ENCODE peak calls at places on chromosomes 16 and 17, in eight cellular contexts. One of them, this sample, is unnamed.

GRCh38 chr17:35972066-35972465 is 9.2 kb downstream of the CCL16 start:
- DNase-seq in dorsolateral prefrontal cortex: no peak
- DNase-seq in GM20000: no peak
- DNase-seq in right lobe of liver: no peak
- DNase-seq in fibroblast of lung: no peak
- DNase-seq in A549: no peak
- DNase-seq in uterus: no peak
- DNase-seq in AG04450: no peak
- DNase-seq in this sample: no peak

GRCh38 chr16:31138621-31139578 is 3.4 kb upstream of the PRSS8 start:
- DNase-seq in right lobe of liver: peak
- DNase-seq in AG04450: no peak
- DNase-seq in fibroblast of lung: peak
- DNase-seq in uterus: no peak
- DNase-seq in GM20000: no peak
- DNase-seq in dorsolateral prefrontal cortex: no peak
- DNase-seq in A549: peak
- DNase-seq in this sample: no peak

GRCh38 chr17:43027091-43028032 is 2.3 kb downstream of the RND2 start:
- DNase-seq in AG04450: no peak
- DNase-seq in dorsolateral prefrontal cortex: no peak
- DNase-seq in right lobe of liver: no peak
- DNase-seq in uterus: no peak
- DNase-seq in GM20000: no peak
- DNase-seq in fibroblast of lung: no peak
- DNase-seq in A549: no peak
- DNase-seq in this sample: no peak

GRCh38 chr16:84502075-84502474 is 2.4 kb downstream of the MEAK7 start:
- DNase-seq in dorsolateral prefrontal cortex: no peak
- DNase-seq in AG04450: no peak
- DNase-seq in right lobe of liver: no peak
- DNase-seq in A549: no peak
- DNase-seq in fibroblast of lung: no peak
- DNase-seq in GM20000: no peak
- DNase-seq in uterus: peak
- DNase-seq in this sample: no peak

GRCh38 chr16:84699147-84699711 is 571 bp upstream of the USP10 start:
- DNase-seq in uterus: no peak
- DNase-seq in GM20000: no peak
- DNase-seq in AG04450: no peak
- DNase-seq in A549: peak
- DNase-seq in right lobe of liver: no peak
- DNase-seq in fibroblast of lung: no peak
- DNase-seq in dorsolateral prefrontal cortex: no peak
- DNase-seq in this sample: no peak

GRCh38 chr17:79892457-79893236 is 53.4 kb upstream of the CBX4 start:
- DNase-seq in uterus: no peak
- DNase-seq in AG04450: no peak
- DNase-seq in right lobe of liver: no peak
- DNase-seq in fibroblast of lung: no peak
- DNase-seq in dorsolateral prefrontal cortex: no peak
- DNase-seq in A549: no peak
- DNase-seq in GM20000: no peak
- DNase-seq in this sample: no peak

GRCh38 chr17:39177256-39177655 is 11.3 kb upstream of the ARL5C start:
- DNase-seq in AG04450: no peak
- DNase-seq in dorsolateral prefrontal cortex: no peak
- DNase-seq in uterus: no peak
- DNase-seq in right lobe of liver: no peak
- DNase-seq in GM20000: no peak
- DNase-seq in fibroblast of lung: no peak
- DNase-seq in A549: no peak
- DNase-seq in this sample: no peak

GRCh38 chr16:69711115-69711740 is 15.1 kb downstream of the NQO1 start:
- DNase-seq in AG04450: peak
- DNase-seq in uterus: peak
- DNase-seq in right lobe of liver: no peak
- DNase-seq in fibroblast of lung: no peak
- DNase-seq in GM20000: no peak
- DNase-seq in dorsolateral prefrontal cortex: peak
- DNase-seq in A549: no peak
- DNase-seq in this sample: no peak

GRCh38 chr16:11201498-11202259 is 54.3 kb downstream of the SOCS1 start:
- DNase-seq in A549: peak
- DNase-seq in dorsolateral prefrontal cortex: no peak
- DNase-seq in GM20000: no peak
- DNase-seq in uterus: no peak
- DNase-seq in fibroblast of lung: peak
- DNase-seq in AG04450: peak
- DNase-seq in right lobe of liver: peak
- DNase-seq in this sample: no peak

GRCh38 chr17:1643293-1643998 is 2.1 kb downstream of the SCARF1 start:
- DNase-seq in AG04450: no peak
- DNase-seq in uterus: no peak
- DNase-seq in dorsolateral prefrontal cortex: no peak
- DNase-seq in fibroblast of lung: no peak
- DNase-seq in right lobe of liver: peak
- DNase-seq in A549: peak
- DNase-seq in GM20000: peak
- DNase-seq in this sample: peak

GRCh38 chr17:45143767-45144198 is 4.5 kb upstream of the HEXIM1 start:
- DNase-seq in fibroblast of lung: peak
- DNase-seq in GM20000: no peak
- DNase-seq in dorsolateral prefrontal cortex: no peak
- DNase-seq in right lobe of liver: peak
- DNase-seq in uterus: peak
- DNase-seq in AG04450: no peak
- DNase-seq in A549: no peak
- DNase-seq in this sample: no peak

GRCh38 chr17:8488931-8489330 is 53.2 kb downstream of the NDEL1 start:
- DNase-seq in uterus: peak
- DNase-seq in A549: no peak
- DNase-seq in fibroblast of lung: peak
- DNase-seq in AG04450: peak
- DNase-seq in GM20000: no peak
- DNase-seq in dorsolateral prefrontal cortex: peak
- DNase-seq in right lobe of liver: no peak
- DNase-seq in this sample: no peak

GRCh38 chr17:44779211-44780025 is 20.6 kb downstream of the ADAM11 start:
- DNase-seq in dorsolateral prefrontal cortex: peak
- DNase-seq in fibroblast of lung: peak
- DNase-seq in A549: peak
- DNase-seq in right lobe of liver: peak
- DNase-seq in uterus: peak
- DNase-seq in AG04450: peak
- DNase-seq in GM20000: peak
- DNase-seq in this sample: peak

GRCh38 chr16:89700649-89701424 is 668 bp downstream of the SPATA2L start:
- DNase-seq in AG04450: no peak
- DNase-seq in GM20000: peak
- DNase-seq in A549: peak
- DNase-seq in uterus: peak
- DNase-seq in right lobe of liver: peak
- DNase-seq in dorsolateral prefrontal cortex: no peak
- DNase-seq in fibroblast of lung: peak
- DNase-seq in this sample: peak

GRCh38 chr16:12426122-12426521 is 377.6 kb downstream of the CPPED1 start:
- DNase-seq in A549: no peak
- DNase-seq in dorsolateral prefrontal cortex: no peak
- DNase-seq in AG04450: no peak
- DNase-seq in GM20000: no peak
- DNase-seq in fibroblast of lung: peak
- DNase-seq in right lobe of liver: no peak
- DNase-seq in uterus: no peak
- DNase-seq in this sample: no peak

GRCh38 chr16:31094088-31094423 is 541 bp downstream of the VKORC1 start:
- DNase-seq in uterus: no peak
- DNase-seq in dorsolateral prefrontal cortex: no peak
- DNase-seq in AG04450: no peak
- DNase-seq in fibroblast of lung: no peak
- DNase-seq in A549: no peak
- DNase-seq in GM20000: no peak
- DNase-seq in right lobe of liver: no peak
- DNase-seq in this sample: no peak

GRCh38 chr17:50697663-50698272 is 9.9 kb downstream of the ANKRD40 start:
- DNase-seq in uterus: no peak
- DNase-seq in AG04450: no peak
- DNase-seq in right lobe of liver: no peak
- DNase-seq in dorsolateral prefrontal cortex: no peak
- DNase-seq in fibroblast of lung: no peak
- DNase-seq in GM20000: no peak
- DNase-seq in A549: no peak
- DNase-seq in this sample: no peak

GRCh38 chr16:68960910-68961309 is 117.6 kb downstream of the TANGO6 start:
- DNase-seq in fibroblast of lung: no peak
- DNase-seq in A549: no peak
- DNase-seq in right lobe of liver: no peak
- DNase-seq in GM20000: no peak
- DNase-seq in AG04450: no peak
- DNase-seq in dorsolateral prefrontal cortex: no peak
- DNase-seq in uterus: no peak
- DNase-seq in this sample: no peak

GRCh38 chr17:15930426-15930825 is 14.5 kb upstream of the ADORA2B start:
- DNase-seq in right lobe of liver: no peak
- DNase-seq in dorsolateral prefrontal cortex: no peak
- DNase-seq in fibroblast of lung: no peak
- DNase-seq in uterus: no peak
- DNase-seq in GM20000: no peak
- DNase-seq in A549: no peak
- DNase-seq in AG04450: no peak
- DNase-seq in this sample: no peak

GRCh38 chr17:47728214-47728877 is 4.7 kb upstream of the TBX21 start:
- DNase-seq in fibroblast of lung: no peak
- DNase-seq in GM20000: no peak
- DNase-seq in AG04450: no peak
- DNase-seq in uterus: no peak
- DNase-seq in A549: no peak
- DNase-seq in right lobe of liver: no peak
- DNase-seq in dorsolateral prefrontal cortex: no peak
- DNase-seq in this sample: no peak

GRCh38 chr17:47726796-47727703 is 6.0 kb upstream of the TBX21 start:
- DNase-seq in uterus: no peak
- DNase-seq in fibroblast of lung: no peak
- DNase-seq in AG04450: no peak
- DNase-seq in A549: no peak
- DNase-seq in GM20000: no peak
- DNase-seq in dorsolateral prefrontal cortex: no peak
- DNase-seq in right lobe of liver: no peak
- DNase-seq in this sample: no peak

GRCh38 chr17:47724705-47725104 is 8.3 kb upstream of the TBX21 start:
- DNase-seq in A549: no peak
- DNase-seq in fibroblast of lung: no peak
- DNase-seq in uterus: no peak
- DNase-seq in dorsolateral prefrontal cortex: no peak
- DNase-seq in GM20000: no peak
- DNase-seq in AG04450: no peak
- DNase-seq in right lobe of liver: no peak
- DNase-seq in this sample: no peak

GRCh38 chr17:47727704-47728036 is 5.4 kb upstream of the TBX21 start:
- DNase-seq in AG04450: no peak
- DNase-seq in GM20000: no peak
- DNase-seq in uterus: no peak
- DNase-seq in right lobe of liver: no peak
- DNase-seq in A549: no peak
- DNase-seq in fibroblast of lung: no peak
- DNase-seq in dorsolateral prefrontal cortex: no peak
- DNase-seq in this sample: no peak

GRCh38 chr17:47725446-47726109 is 7.5 kb upstream of the TBX21 start:
- DNase-seq in fibroblast of lung: no peak
- DNase-seq in dorsolateral prefrontal cortex: no peak
- DNase-seq in uterus: no peak
- DNase-seq in AG04450: no peak
- DNase-seq in GM20000: no peak
- DNase-seq in right lobe of liver: no peak
- DNase-seq in A549: no peak
- DNase-seq in this sample: no peak
- TF ChIP-seq CTCF in fibroblast of lung: peak
- TF ChIP-seq CTCF in dorsolateral prefrontal cortex: no peak
- TF ChIP-seq CTCF in uterus: no peak
- TF ChIP-seq CTCF in AG04450: peak
- TF ChIP-seq CTCF in GM20000: no peak
- TF ChIP-seq CTCF in right lobe of liver: no peak
- TF ChIP-seq CTCF in A549: no peak
- TF ChIP-seq CTCF in this sample: no peak

GRCh38 chr16:56824335-56824734 is 40.7 kb upstream of the SLC12A3 start:
- DNase-seq in dorsolateral prefrontal cortex: peak
- DNase-seq in uterus: no peak
- DNase-seq in A549: peak
- DNase-seq in AG04450: no peak
- DNase-seq in fibroblast of lung: no peak
- DNase-seq in GM20000: no peak
- DNase-seq in right lobe of liver: no peak
- DNase-seq in this sample: no peak
- TF ChIP-seq CTCF in dorsolateral prefrontal cortex: peak
- TF ChIP-seq CTCF in uterus: no peak
- TF ChIP-seq CTCF in A549: no peak
- TF ChIP-seq CTCF in AG04450: peak
- TF ChIP-seq CTCF in fibroblast of lung: no peak
- TF ChIP-seq CTCF in GM20000: no peak
- TF ChIP-seq CTCF in right lobe of liver: peak
- TF ChIP-seq CTCF in this sample: no peak

GRCh38 chr17:81558941-81559806 is 7.0 kb upstream of the FAAP100 start:
- DNase-seq in A549: peak
- DNase-seq in fibroblast of lung: no peak
- DNase-seq in dorsolateral prefrontal cortex: no peak
- DNase-seq in AG04450: no peak
- DNase-seq in right lobe of liver: no peak
- DNase-seq in uterus: no peak
- DNase-seq in GM20000: no peak
- DNase-seq in this sample: no peak
- TF ChIP-seq CTCF in A549: peak
- TF ChIP-seq CTCF in fibroblast of lung: peak
- TF ChIP-seq CTCF in dorsolateral prefrontal cortex: no peak
- TF ChIP-seq CTCF in AG04450: peak
- TF ChIP-seq CTCF in right lobe of liver: peak
- TF ChIP-seq CTCF in uterus: no peak
- TF ChIP-seq CTCF in GM20000: no peak
- TF ChIP-seq CTCF in this sample: no peak

GRCh38 chr17:21213005-21213404 is 956 bp downstream of the TMEM11 start:
- DNase-seq in A549: no peak
- DNase-seq in right lobe of liver: no peak
- DNase-seq in uterus: no peak
- DNase-seq in dorsolateral prefrontal cortex: no peak
- DNase-seq in AG04450: no peak
- DNase-seq in fibroblast of lung: no peak
- DNase-seq in GM20000: no peak
- DNase-seq in this sample: no peak

GRCh38 chr17:21215935-21216334 is 2.0 kb upstream of the TMEM11 start:
- DNase-seq in uterus: no peak
- DNase-seq in GM20000: no peak
- DNase-seq in A549: no peak
- DNase-seq in right lobe of liver: no peak
- DNase-seq in AG04450: no peak
- DNase-seq in fibroblast of lung: no peak
- DNase-seq in dorsolateral prefrontal cortex: no peak
- DNase-seq in this sample: no peak

GRCh38 chr17:21214777-21215541 is 998 bp upstream of the TMEM11 start:
- DNase-seq in uterus: no peak
- DNase-seq in dorsolateral prefrontal cortex: no peak
- DNase-seq in fibroblast of lung: peak
- DNase-seq in GM20000: peak
- DNase-seq in AG04450: no peak
- DNase-seq in A549: peak
- DNase-seq in right lobe of liver: no peak
- DNase-seq in this sample: peak

GRCh38 chr17:21213491-21214014 is 408 bp downstream of the TMEM11 start:
- DNase-seq in A549: peak
- DNase-seq in uterus: no peak
- DNase-seq in dorsolateral prefrontal cortex: no peak
- DNase-seq in GM20000: no peak
- DNase-seq in AG04450: no peak
- DNase-seq in right lobe of liver: peak
- DNase-seq in fibroblast of lung: no peak
- DNase-seq in this sample: no peak

GRCh38 chr17:21214015-21214776 is at the start of gene TMEM11:
- DNase-seq in A549: peak
- DNase-seq in GM20000: peak
- DNase-seq in fibroblast of lung: peak
- DNase-seq in AG04450: peak
- DNase-seq in right lobe of liver: peak
- DNase-seq in dorsolateral prefrontal cortex: peak
- DNase-seq in uterus: peak
- DNase-seq in this sample: peak
- TF ChIP-seq CTCF in A549: peak
- TF ChIP-seq CTCF in GM20000: no peak
- TF ChIP-seq CTCF in fibroblast of lung: no peak
- TF ChIP-seq CTCF in AG04450: no peak
- TF ChIP-seq CTCF in right lobe of liver: no peak
- TF ChIP-seq CTCF in dorsolateral prefrontal cortex: peak
- TF ChIP-seq CTCF in uterus: no peak
- TF ChIP-seq CTCF in this sample: no peak

This sample was measured in GM10248.